ENCODE peak calls at places on chromosomes 12 and 14, in four cellular contexts. X, P, F and U are unnamed samples.

GRCh38 chr12:87995581-87996178 is 33.5 kb downstream of the C12orf50 start:
- DNase-seq in F (peak; percentile 46), X (peak; percentile 77), P (no peak), U (no peak)

GRCh38 chr14:59343585-59343984 is 121.6 kb downstream of the GPR135 start:
- DNase-seq in P (no peak), X (no peak), F (no peak), U (no peak)

GRCh38 chr14:33475623-33476022 is 475.3 kb downstream of the EGLN3 start:
- DNase-seq in P (no peak), X (no peak), F (peak; percentile 58), U (no peak)

GRCh38 chr12:64665506-64665905 is 55.2 kb downstream of the RASSF3 start:
- DNase-seq in X (no peak), P (no peak), F (no peak), U (no peak)

GRCh38 chr12:3574986-3575385 is 84.0 kb downstream of the PRMT8 start:
- DNase-seq in P (no peak), X (no peak), F (no peak), U (no peak)

GRCh38 chr14:95059126-95059525 is 98.2 kb downstream of the DICER1 start:
- DNase-seq in F (no peak), P (peak; percentile 10), X (no peak), U (no peak)

GRCh38 chr12:83700858-83701257 is 1014.2 kb downstream of the TMTC2 start:
- DNase-seq in P (no peak), X (no peak), F (no peak), U (no peak)

GRCh38 chr12:50111693-50112455 is at the start of gene COX14:
- DNase-seq in X (peak; percentile 99), F (peak; percentile 99), P (peak; percentile 100), U (peak; percentile 99)

GRCh38 chr12:96172981-96173380 is 21.2 kb upstream of the ELK3 start:
- DNase-seq in P (no peak), F (no peak), X (no peak), U (no peak)

GRCh38 chr14:72701232-72701555 is 192.7 kb downstream of the DPF3 start:
- DNase-seq in X (no peak), P (no peak), F (no peak), U (no peak)

GRCh38 chr14:91398707-91399106 is 18.9 kb downstream of the CCDC88C start:
- DNase-seq in F (no peak), P (no peak), X (no peak), U (no peak)

GRCh38 chr12:53049582-53050318 is at the start of gene TNS2:
- DNase-seq in P (peak; percentile 95), X (no peak), F (peak; percentile 72), U (peak; percentile 69)

GRCh38 chr12:63220921-63221320 is 69.9 kb upstream of the AVPR1A start:
- DNase-seq in X (no peak), P (no peak), F (no peak), U (no peak)

GRCh38 chr12:62543324-62543723 is 76.7 kb downstream of the MON2 start:
- DNase-seq in X (no peak), P (no peak), F (no peak), U (no peak)

GRCh38 chr14:73731111-73731510 is 16.9 kb upstream of the PNMA1 start:
- DNase-seq in P (no peak), X (no peak), F (no peak), U (no peak)

GRCh38 chr12:67780580-67781084 is 132.1 kb downstream of the DYRK2 start:
- DNase-seq in F (no peak), X (no peak), P (no peak), U (no peak)

GRCh38 chr14:32059702-32060101 is 17.4 kb upstream of the ARHGAP5 start:
- DNase-seq in P (no peak), F (no peak), X (no peak), U (no peak)

GRCh38 chr12:51009038-51009437 is 17.1 kb downstream of the SLC11A2 start:
- DNase-seq in F (no peak), X (no peak), P (peak; percentile 83), U (peak; percentile 37)

GRCh38 chr14:70808402-70809237 is 693 bp downstream of the MAP3K9 start:
- DNase-seq in F (no peak), X (no peak), P (peak; percentile 62), U (no peak)

GRCh38 chr12:46903058-46903457 is 77.3 kb upstream of the SLC38A4 start:
- DNase-seq in P (no peak), F (no peak), X (no peak), U (no peak)

GRCh38 chr14:94671870-94672444 is 59.8 kb downstream of the SERPINA3 start:
- DNase-seq in P (peak; percentile 61), F (peak; percentile 53), X (no peak), U (no peak)

GRCh38 chr14:26448181-26448855 is 149.5 kb downstream of the NOVA1 start:
- DNase-seq in F (no peak), X (no peak), P (no peak), U (no peak)

GRCh38 chr12:123941000-123941399 is 31.6 kb downstream of the CCDC92 start:
- DNase-seq in X (no peak), P (no peak), F (no peak), U (no peak)

GRCh38 chr12:123944696-123945095 is 27.9 kb downstream of the CCDC92 start:
- DNase-seq in P (no peak), X (no peak), F (no peak), U (no peak)

GRCh38 chr12:123942277-123942653 is 30.4 kb downstream of the CCDC92 start:
- DNase-seq in X (no peak), F (no peak), P (no peak), U (no peak)

GRCh38 chr12:123941485-123942276 is 30.9 kb downstream of the CCDC92 start:
- DNase-seq in X (no peak), P (no peak), F (no peak), U (no peak)

DNA sequence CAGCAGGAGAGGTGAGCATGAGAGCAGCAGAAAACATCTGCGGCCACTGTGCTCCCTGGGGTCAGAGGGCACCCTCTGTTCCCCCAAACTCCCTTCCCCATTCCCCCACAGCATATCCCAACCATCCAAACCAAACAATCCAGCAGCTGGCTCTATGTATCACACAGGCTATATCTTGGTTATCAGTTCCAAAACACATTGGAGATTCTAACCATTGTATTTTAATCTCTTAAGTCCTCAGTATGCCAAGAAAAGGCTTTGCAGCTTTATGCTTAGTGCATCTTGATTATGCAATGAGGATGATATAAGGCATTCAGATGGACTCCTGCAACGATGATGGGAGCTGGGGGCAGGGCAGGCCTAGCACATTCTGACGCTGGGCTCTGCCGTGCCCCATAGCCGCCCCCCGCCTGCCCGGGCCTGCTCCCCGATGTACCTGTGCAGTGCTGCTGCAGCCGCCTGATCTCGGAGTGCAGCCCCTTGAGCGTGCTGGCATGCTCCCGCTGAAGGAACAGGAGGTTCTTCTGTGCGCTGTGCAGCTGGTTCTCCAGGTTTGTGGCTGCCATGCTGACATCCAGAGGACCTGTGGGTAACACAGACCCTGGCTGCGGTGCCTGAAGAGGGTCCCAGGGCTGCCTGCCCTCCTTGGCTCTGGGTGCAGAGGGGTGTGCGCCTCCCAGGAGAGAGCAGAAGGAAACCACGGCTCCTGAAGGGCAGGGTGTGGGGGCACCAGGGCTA is 29.6 kb downstream of the CCDC92 start:
- DNase-seq in X (no peak), F (no peak), P (no peak), U (no peak)
- H3K27ac ChIP-seq in X (no peak overlapping the region), F (no peak overlapping the region), P (no peak overlapping the region), U (no peak overlapping the region)

GRCh38 chr14:54343276-54344121 is 53.3 kb upstream of the CDKN3 start:
- DNase-seq in F (peak; percentile 34), P (no peak), X (no peak), U (no peak)
- TF ChIP-seq POLR2AphosphoS5 in F (no peak), P (no peak), X (no peak), U (no peak)

GRCh38 chr12:10362828-10363664 is 26.8 kb downstream of the KLRK1 start:
- DNase-seq in X (no peak), P (no peak), F (no peak), U (no peak)

GRCh38 chr12:10364839-10365681 is 24.8 kb downstream of the KLRK1 start:
- DNase-seq in F (peak; percentile 53), P (peak; percentile 79), X (peak; percentile 71), U (peak; percentile 60)

GRCh38 chr12:10362325-10362724 is 27.5 kb downstream of the KLRK1 start:
- DNase-seq in P (no peak), F (no peak), X (no peak), U (no peak)

GRCh38 chr12:10363922-10364838 is 25.7 kb downstream of the KLRK1 start:
- DNase-seq in X (no peak), F (peak; percentile 18), P (peak; percentile 72), U (no peak)

DNA sequence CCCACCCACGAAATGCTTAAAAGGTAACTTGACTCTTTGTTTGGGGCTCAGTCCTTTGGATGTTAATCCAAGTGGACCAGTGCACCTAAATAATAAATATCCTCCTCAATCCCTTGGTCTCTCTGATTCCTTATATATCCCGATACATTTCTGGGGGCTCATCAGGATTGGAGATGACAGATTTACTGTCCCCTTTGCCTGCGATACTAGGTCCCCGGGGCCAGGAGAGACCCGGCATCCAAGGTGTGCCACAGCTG is 26.2 kb downstream of the KLRK1 start:
- DNase-seq in X (no peak), F (no peak), P (no peak), U (no peak)
- H3K4me1 ChIP-seq in X (peaks cover 37% of the 10 kb centered on the region), F (peaks cover 24% of the 10 kb centered on the region), P (peaks cover 31% of the 10 kb centered on the region), U (peaks cover 6% of the 10 kb centered on the region)

GRCh38 chr12:55912908-55913307 is 14.8 kb downstream of the PYM1 start:
- DNase-seq in F (no peak), P (no peak), X (no peak), U (no peak)

GRCh38 chr12:55906056-55906455 is 21.6 kb downstream of the PYM1 start:
- DNase-seq in P (no peak), F (no peak), X (no peak), U (no peak)

GRCh38 chr12:55909513-55909884 is 18.2 kb downstream of the PYM1 start:
- DNase-seq in P (no peak), X (no peak), F (no peak), U (no peak)

GRCh38 chr12:55908726-55909512 is 18.8 kb downstream of the PYM1 start:
- DNase-seq in P (no peak), F (peak; percentile 90), X (no peak), U (no peak)
- H3K27ac ChIP-seq in P (peak overlapping the region; percentile 39), F (peak overlapping the region; percentile 75), X (no peak overlapping the region), U (peak overlapping the region; percentile 55)

GRCh38 chr12:30753761-30754382 is 879 bp downstream of the CAPRIN2 start:
- DNase-seq in F (no peak), X (no peak), P (no peak), U (no peak)

GRCh38 chr12:30754383-30754749 is 385 bp downstream of the CAPRIN2 start:
- DNase-seq in P (no peak), X (no peak), F (no peak), U (no peak)

GRCh38 chr12:30755395-30755762 is 628 bp upstream of the CAPRIN2 start:
- DNase-seq in P (no peak), X (no peak), F (no peak), U (no peak)

GRCh38 chr12:30756074-30756473 is 1.3 kb upstream of the CAPRIN2 start:
- DNase-seq in F (peak; percentile 48), P (peak; percentile 59), X (no peak), U (no peak)

DNA sequence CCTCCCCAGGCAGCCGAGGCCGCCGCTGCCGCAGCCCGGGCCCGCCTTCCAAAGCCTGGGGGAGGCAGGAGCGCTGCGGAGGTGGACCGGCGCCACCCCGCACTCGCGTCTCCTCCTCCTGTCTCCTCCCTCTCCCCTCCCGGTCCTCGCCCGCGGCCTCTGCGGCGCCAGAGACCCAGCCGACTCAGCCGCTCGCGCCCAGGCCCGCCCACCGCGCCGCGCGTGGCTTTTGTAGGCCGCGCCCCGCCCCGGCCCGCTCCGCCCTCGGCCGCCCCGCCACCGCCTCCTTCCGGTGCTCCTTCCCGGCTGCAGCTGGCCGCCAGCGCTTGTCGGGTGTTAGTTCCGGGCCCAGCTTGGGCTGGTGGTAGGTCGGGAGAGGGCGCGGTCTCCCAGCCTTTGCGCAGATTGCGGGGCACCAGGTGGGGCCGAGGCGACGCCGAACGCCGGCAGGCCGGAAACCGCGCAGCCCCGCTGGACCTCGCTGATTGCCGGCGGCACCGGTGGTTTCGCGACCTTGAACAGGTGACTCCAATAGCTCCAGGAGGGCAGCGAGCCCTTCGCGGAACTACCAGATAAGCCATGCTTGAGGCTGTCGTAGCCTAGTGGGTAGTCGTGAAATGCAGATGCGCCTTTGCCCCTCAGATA is at the start of gene CAPRIN2:
- DNase-seq in X (peak; percentile 89), P (peak; percentile 97), F (peak; percentile 90), U (peak; percentile 91)
- TF ChIP-seq POLR2AphosphoS5 in X (peak; percentile 78), P (peak; percentile 89), F (peak; percentile 62), U (peak; percentile 72)